ENCODE peak calls at places on chromosomes 12 and 14, in nine cellular contexts. K is WTC11; B is RWPE1; V is AG09319; C is HCEC 1CT; O is choroid plexus epithelial cell; R is effector memory CD4-positive, alpha-beta T cell; I is endothelial cell; S is hypothalamus. Y is an unnamed sample.

GRCh38 chr14:90548455-90548854 is 151.6 kb downstream of the CALM1 start:
- DNase-seq in K (no peak), B (no peak), V (no peak), C (no peak), O (no peak), R (no peak), I (no peak), S (no peak), Y (no peak)

GRCh38 chr12:107610030-107610859 is 75.4 kb upstream of the PWP1 start:
- DNase-seq in K (peak; percentile 74), B (peak; percentile 41), V (peak; percentile 18), C (no peak), O (peak; percentile 77), R (no peak), I (peak; percentile 56), S (peak; percentile 22), Y (peak; percentile 20)

GRCh38 chr12:3200032-3200617 is 122.9 kb downstream of the TSPAN9 start:
- DNase-seq in K (peak; percentile 93), B (no peak), V (no peak), C (no peak), O (peak; percentile 49), R (no peak), I (peak; percentile 80), S (peak; percentile 39), Y (peak; percentile 50)

GRCh38 chr14:30996892-30997659 is 28.4 kb upstream of the AP4S1 start:
- DNase-seq in K (no peak), B (no peak), V (no peak), C (no peak), O (no peak), R (no peak), I (no peak), S (no peak), Y (no peak)

GRCh38 chr12:28460420-28461130 is 270.3 kb downstream of the CCDC91 start:
- DNase-seq in K (no peak), B (no peak), V (no peak), C (no peak), O (no peak), R (no peak), I (no peak), S (no peak), Y (no peak)

GRCh38 chr14:53947452-53948180 is 9.0 kb downstream of the BMP4 start:
- DNase-seq in K (no peak), B (no peak), V (no peak), C (no peak), O (no peak), R (no peak), I (no peak), S (no peak), Y (no peak)

GRCh38 chr14:33343016-33343415 is 404.3 kb downstream of the NPAS3 start:
- DNase-seq in K (no peak), B (no peak), V (no peak), C (no peak), O (peak; percentile 55), R (no peak), I (no peak), S (no peak), Y (peak; percentile 8)

GRCh38 chr12:105945935-105946334 is 192.8 kb downstream of the NUAK1 start:
- DNase-seq in K (no peak), B (no peak), V (no peak), C (no peak), O (no peak), R (no peak), I (no peak), S (no peak), Y (no peak)

GRCh38 chr12:11040162-11040561 is 9.0 kb upstream of the TAS2R31 start:
- DNase-seq in K (no peak), B (no peak), V (no peak), C (no peak), O (no peak), R (no peak), I (no peak), S (no peak), Y (peak; percentile 6)

GRCh38 chr14:105116451-105117256 is 51.4 kb upstream of the GPR132 start:
- DNase-seq in K (no peak), B (no peak), V (no peak), C (no peak), O (no peak), R (no peak), I (no peak), S (no peak), Y (no peak)

GRCh38 chr14:64423987-64424386 is 35.8 kb downstream of the MTHFD1 start:
- DNase-seq in K (no peak), B (no peak), V (no peak), C (peak; percentile 67), O (peak; percentile 22), R (no peak), I (no peak), S (peak; percentile 29), Y (peak; percentile 58)

GRCh38 chr14:32571995-32572866 is 243.1 kb downstream of the AKAP6 start:
- DNase-seq in K (no peak), B (no peak), V (no peak), C (no peak), O (no peak), R (no peak), I (no peak), S (no peak), Y (no peak)

GRCh38 chr12:31835276-31835882 is 106.6 kb upstream of the AMN1 start:
- DNase-seq in K (no peak), B (no peak), V (no peak), C (no peak), O (no peak), R (no peak), I (no peak), S (no peak), Y (no peak)

GRCh38 chr12:6044082-6044481 is 80.4 kb downstream of the VWF start:
- DNase-seq in K (no peak), B (peak; percentile 76), V (no peak), C (no peak), O (no peak), R (no peak), I (no peak), S (no peak), Y (no peak)

GRCh38 chr14:91383439-91383838 is 34.2 kb downstream of the CCDC88C start:
- DNase-seq in K (peak; percentile 48), B (peak; percentile 57), V (no peak), C (no peak), O (no peak), R (no peak), I (no peak), S (no peak), Y (no peak)

GRCh38 chr12:124391340-124392261 is 96.7 kb downstream of the RFLNA start:
- DNase-seq in K (no peak), B (peak; percentile 80), V (no peak), C (peak; percentile 69), O (peak; percentile 64), R (no peak), I (no peak), S (peak; percentile 51), Y (peak; percentile 64)

GRCh38 chr12:104507672-104508071 is 50.9 kb downstream of the CHST11 start:
- DNase-seq in K (no peak), B (peak; percentile 15), V (no peak), C (no peak), O (no peak), R (no peak), I (no peak), S (no peak), Y (no peak)

GRCh38 chr12:108136697-108137096 is 7.6 kb downstream of the WSCD2 start:
- DNase-seq in K (no peak), B (no peak), V (no peak), C (no peak), O (no peak), R (no peak), I (no peak), S (no peak), Y (no peak)

GRCh38 chr12:81120961-81121360 is 43.1 kb downstream of the ACSS3 start:
- DNase-seq in K (no peak), B (no peak), V (no peak), C (no peak), O (no peak), R (no peak), I (no peak), S (no peak), Y (no peak)

GRCh38 chr12:123253606-123254459 is 17.8 kb downstream of the CDK2AP1 start:
- DNase-seq in K (no peak), B (no peak), V (no peak), C (no peak), O (no peak), R (no peak), I (no peak), S (peak; percentile 45), Y (no peak)

GRCh38 chr12:32644455-32644854 is 34.6 kb upstream of the DNM1L start:
- DNase-seq in K (no peak), B (no peak), V (no peak), C (no peak), O (peak; percentile 55), R (no peak), I (no peak), S (no peak), Y (no peak)

GRCh38 chr12:1488908-1489381 is 105.4 kb downstream of the FBXL14 start:
- DNase-seq in K (no peak), B (no peak), V (no peak), C (no peak), O (peak; percentile 64), R (no peak), I (no peak), S (no peak), Y (peak; percentile 60)

GRCh38 chr12:6096527-6096926 is 27.9 kb downstream of the VWF start:
- DNase-seq in K (no peak), B (no peak), V (no peak), C (no peak), O (no peak), R (no peak), I (no peak), S (no peak), Y (peak; percentile 37)

GRCh38 chr12:116629451-116629850 is 70.3 kb downstream of the MAP1LC3B2 start:
- DNase-seq in K (no peak), B (no peak), V (no peak), C (no peak), O (no peak), R (no peak), I (no peak), S (no peak), Y (no peak)

GRCh38 chr12:28563286-28563685 is 373.0 kb downstream of the CCDC91 start:
- DNase-seq in K (no peak), B (no peak), V (peak; percentile 57), C (peak; percentile 74), O (peak; percentile 14), R (no peak), I (no peak), S (no peak), Y (peak; percentile 60)

GRCh38 chr14:55333785-55334485 is 62.7 kb downstream of the FBXO34 start:
- DNase-seq in K (no peak), B (no peak), V (no peak), C (peak; percentile 24), O (peak; percentile 56), R (no peak), I (no peak), S (no peak), Y (peak; percentile 24)

GRCh38 chr14:91108941-91109611 is 4.8 kb upstream of the DGLUCY start:
- DNase-seq in K (no peak), B (no peak), V (no peak), C (no peak), O (no peak), R (no peak), I (no peak), S (no peak), Y (no peak)

GRCh38 chr12:132352896-132353800 is 23.8 kb upstream of the GALNT9 start:
- DNase-seq in K (no peak), B (no peak), V (no peak), C (no peak), O (no peak), R (no peak), I (no peak), S (no peak), Y (no peak)

Y was measured in foreskin fibroblast.